ENCODE peak calls at places on chromosome 2, in eight cellular contexts. One of them, this sample, is unnamed.

GRCh38 chr2:114929225-114929624 is 486.8 kb downstream of the DPP10 start:
- DNase-seq in KBM-7: no peak
- DNase-seq in endothelial cell: no peak
- DNase-seq in M059J: no peak
- DNase-seq in Right ventricle myocardium superior: no peak
- DNase-seq in ureter: no peak
- DNase-seq in COR-L47: no peak
- DNase-seq in stimulated activated CD8-positive, alpha-beta memory T cell treated with anti-CD3 and anti-CD28 coated beads, Interleukin-15, amount 100 ng/mL, for 24 hours: no peak
- DNase-seq in this sample: no peak

GRCh38 chr2:217657252-217657651 is 345.5 kb downstream of the TNS1 start:
- DNase-seq in COR-L47: no peak
- DNase-seq in stimulated activated CD8-positive, alpha-beta memory T cell treated with anti-CD3 and anti-CD28 coated beads, Interleukin-15, amount 100 ng/mL, for 24 hours: no peak
- DNase-seq in M059J: no peak
- DNase-seq in KBM-7: no peak
- DNase-seq in Right ventricle myocardium superior: no peak
- DNase-seq in ureter: no peak
- DNase-seq in endothelial cell: no peak
- DNase-seq in this sample: no peak

GRCh38 chr2:24492283-24493272 is 1.5 kb downstream of the NCOA1 start:
- DNase-seq in stimulated activated CD8-positive, alpha-beta memory T cell treated with anti-CD3 and anti-CD28 coated beads, Interleukin-15, amount 100 ng/mL, for 24 hours: no peak
- DNase-seq in COR-L47: no peak
- DNase-seq in Right ventricle myocardium superior: no peak
- DNase-seq in M059J: peak; percentile 10
- DNase-seq in endothelial cell: no peak
- DNase-seq in KBM-7: peak; percentile 43
- DNase-seq in ureter: no peak
- DNase-seq in this sample: no peak

GRCh38 chr2:4914551-4914950 is 777.6 kb upstream of the SOX11 start:
- DNase-seq in COR-L47: no peak
- DNase-seq in ureter: no peak
- DNase-seq in stimulated activated CD8-positive, alpha-beta memory T cell treated with anti-CD3 and anti-CD28 coated beads, Interleukin-15, amount 100 ng/mL, for 24 hours: no peak
- DNase-seq in M059J: peak; percentile 0
- DNase-seq in KBM-7: no peak
- DNase-seq in Right ventricle myocardium superior: no peak
- DNase-seq in endothelial cell: no peak
- DNase-seq in this sample: no peak

GRCh38 chr2:216710531-216711282 is 15.4 kb upstream of the IGFBP5 start:
- DNase-seq in Right ventricle myocardium superior: peak; percentile 56
- DNase-seq in endothelial cell: no peak
- DNase-seq in ureter: no peak
- DNase-seq in COR-L47: no peak
- DNase-seq in M059J: peak; percentile 84
- DNase-seq in KBM-7: no peak
- DNase-seq in stimulated activated CD8-positive, alpha-beta memory T cell treated with anti-CD3 and anti-CD28 coated beads, Interleukin-15, amount 100 ng/mL, for 24 hours: no peak
- DNase-seq in this sample: peak; percentile 49

GRCh38 chr2:37415128-37415817 is 70.8 kb downstream of the QPCT start:
- DNase-seq in endothelial cell: no peak
- DNase-seq in KBM-7: no peak
- DNase-seq in COR-L47: peak; percentile 70
- DNase-seq in stimulated activated CD8-positive, alpha-beta memory T cell treated with anti-CD3 and anti-CD28 coated beads, Interleukin-15, amount 100 ng/mL, for 24 hours: no peak
- DNase-seq in Right ventricle myocardium superior: no peak
- DNase-seq in M059J: peak; percentile 68
- DNase-seq in ureter: no peak
- DNase-seq in this sample: no peak

GRCh38 chr2:148866091-148866490 is 8.9 kb upstream of the KIF5C start:
- DNase-seq in COR-L47: no peak
- DNase-seq in ureter: no peak
- DNase-seq in KBM-7: no peak
- DNase-seq in endothelial cell: no peak
- DNase-seq in Right ventricle myocardium superior: no peak
- DNase-seq in M059J: no peak
- DNase-seq in stimulated activated CD8-positive, alpha-beta memory T cell treated with anti-CD3 and anti-CD28 coated beads, Interleukin-15, amount 100 ng/mL, for 24 hours: no peak
- DNase-seq in this sample: no peak

GRCh38 chr2:239106314-239106908 is 258.5 kb downstream of the TWIST2 start:
- DNase-seq in Right ventricle myocardium superior: peak; percentile 75
- DNase-seq in COR-L47: peak; percentile 40
- DNase-seq in stimulated activated CD8-positive, alpha-beta memory T cell treated with anti-CD3 and anti-CD28 coated beads, Interleukin-15, amount 100 ng/mL, for 24 hours: no peak
- DNase-seq in endothelial cell: peak; percentile 74
- DNase-seq in KBM-7: peak; percentile 37
- DNase-seq in ureter: no peak
- DNase-seq in M059J: peak; percentile 40
- DNase-seq in this sample: no peak

GRCh38 chr2:200377774-200378336 is 71.4 kb downstream of the SPATS2L start:
- DNase-seq in Right ventricle myocardium superior: no peak
- DNase-seq in M059J: peak; percentile 73
- DNase-seq in KBM-7: no peak
- DNase-seq in endothelial cell: no peak
- DNase-seq in COR-L47: no peak
- DNase-seq in stimulated activated CD8-positive, alpha-beta memory T cell treated with anti-CD3 and anti-CD28 coated beads, Interleukin-15, amount 100 ng/mL, for 24 hours: no peak
- DNase-seq in ureter: no peak
- DNase-seq in this sample: no peak